ENCODE peak calls at places on chromosomes 2 and 18, in six cellular contexts. X is fibroblast of mammary gland, E is GM06990, C is BJ, U is mammary epithelial cell, D is breast epithelium. N is an unnamed sample.

GRCh38 chr2:217858519-217859466 is 144.0 kb downstream of the TNS1 start:
- DNase-seq in E (no peak), D (no peak), C (peak; percentile 85), X (peak; percentile 95), U (no peak), N (peak; percentile 96)

GRCh38 chr2:141313972-141314371 is 816.8 kb downstream of the LRP1B start:
- DNase-seq in X (no peak), C (no peak), D (no peak), U (no peak), E (no peak), N (no peak)

GRCh38 chr18:63284861-63285260 is 34.7 kb downstream of the BCL2 start:
- DNase-seq in D (no peak), X (no peak), U (no peak), E (no peak), C (no peak), N (no peak)

GRCh38 chr2:174924061-174924693 is 81.0 kb downstream of the CHN1 start:
- DNase-seq in D (no peak), C (no peak), X (no peak), U (no peak), E (no peak), N (no peak)

GRCh38 chr2:76050196-76050595 is 339.5 kb upstream of the GCFC2 start:
- DNase-seq in E (no peak), D (no peak), X (no peak), U (no peak), C (no peak), N (no peak)

GRCh38 chr2:20400787-20401494 is 45.9 kb upstream of the RHOB start:
- DNase-seq in C (no peak), X (peak; percentile 52), U (peak; percentile 24), D (no peak), E (no peak), N (peak; percentile 31)

GRCh38 chr18:3368193-3368592 is 81.8 kb upstream of the TGIF1 start:
- DNase-seq in C (peak; percentile 69), D (no peak), U (peak; percentile 86), X (peak; percentile 83), E (no peak), N (peak; percentile 89)

GRCh38 chr2:121596221-121597080 is 52.8 kb downstream of the CLASP1 start:
- DNase-seq in C (peak; percentile 19), U (peak; percentile 36), X (peak; percentile 60), E (peak; percentile 56), D (no peak), N (peak; percentile 66)

GRCh38 chr2:110768591-110768990 is 36.2 kb downstream of the ACOXL start:
- DNase-seq in E (no peak), U (no peak), C (no peak), D (no peak), X (no peak), N (no peak)

GRCh38 chr2:140892429-140892828 is 1238.4 kb downstream of the LRP1B start:
- DNase-seq in X (peak; percentile 20), D (no peak), U (peak; percentile 3), E (no peak), C (no peak), N (peak; percentile 10)

GRCh38 chr18:80034852-80035406 is 695 bp downstream of the RBFA start:
- DNase-seq in E (no peak), X (peak; percentile 9), C (no peak), U (peak; percentile 6), D (no peak), N (peak; percentile 3)

GRCh38 chr18:74631242-74632087 is 33.8 kb downstream of the ZNF407 start:
- DNase-seq in X (peak; percentile 56), U (no peak), D (no peak), E (no peak), C (peak; percentile 75), N (peak; percentile 84)

GRCh38 chr2:206443735-206444527 is 599 bp downstream of the ADAM23 start:
- DNase-seq in C (no peak), D (no peak), X (peak; percentile 15), U (peak; percentile 35), E (peak; percentile 66), N (peak; percentile 32)

GRCh38 chr2:240586919-240587800 is 626 bp downstream of the CAPN10 start:
- DNase-seq in U (peak; percentile 38), D (no peak), X (peak; percentile 14), C (no peak), E (no peak), N (no peak)

GRCh38 chr2:240589381-240589780 is 2.8 kb downstream of the CAPN10 start:
- DNase-seq in D (no peak), X (no peak), U (no peak), E (peak; percentile 1), C (no peak), N (no peak)

GRCh38 chr2:240586198-240586918 is at the start of gene CAPN10:
- DNase-seq in D (peak; percentile 97), C (peak; percentile 58), X (peak; percentile 91), U (peak; percentile 95), E (peak; percentile 97), N (peak; percentile 94)

GRCh38 chr2:240588669-240589068 is 2.1 kb downstream of the CAPN10 start:
- DNase-seq in U (no peak), E (no peak), D (no peak), X (no peak), C (no peak), N (no peak)

DNA sequence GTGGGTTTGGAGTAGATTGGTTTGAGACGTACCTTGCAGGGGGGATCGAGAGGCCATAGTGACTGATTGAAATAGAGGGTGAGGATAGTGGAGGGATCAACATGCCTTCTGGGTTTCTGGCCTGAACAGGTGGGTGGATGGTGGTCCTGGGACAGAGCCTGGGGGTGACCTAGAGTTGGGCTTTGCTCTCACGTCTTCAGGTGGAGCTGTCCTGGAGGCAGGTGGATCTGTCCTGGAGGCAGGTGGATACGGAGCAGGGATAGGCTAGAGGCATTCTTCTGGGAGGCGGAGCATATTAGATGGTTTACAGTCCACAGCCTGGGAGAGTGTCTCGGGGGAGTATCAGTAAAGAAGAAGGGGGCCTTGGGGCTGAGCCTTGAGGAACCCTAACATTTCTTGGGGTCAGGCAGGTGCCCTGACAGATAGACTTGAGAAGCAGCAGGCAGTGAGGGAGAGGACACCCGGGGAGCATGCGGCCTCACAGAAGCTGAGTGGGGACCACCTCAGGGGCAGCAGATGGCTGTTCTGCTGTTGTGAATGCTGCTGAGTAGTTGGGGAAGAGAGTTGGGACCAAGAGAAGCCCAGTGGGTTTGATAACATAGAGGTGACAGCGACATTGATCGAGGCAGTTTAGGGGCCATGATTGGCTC is 1.6 kb downstream of the CAPN10 start:
- DNase-seq in C (no peak), X (no peak), D (no peak), E (no peak), U (no peak), N (no peak)
- H3K4me3 ChIP-seq in C (no peak overlapping the region), X (no peak overlapping the region), D (peak overlapping the region; percentile 97), E (peak overlapping the region; percentile 79), U (peak overlapping the region; percentile 67), N (peak overlapping the region; percentile 99)

GRCh38 chr18:55515946-55516710 is 71.9 kb downstream of the TCF4 start:
- DNase-seq in D (no peak), X (peak; percentile 69), E (no peak), U (no peak), C (no peak), N (peak; percentile 55)
- TF ChIP-seq CTCF in D (no peak), X (no peak), E (no peak), U (no peak), C (no peak), N (no peak)

GRCh38 chr18:41072946-41073345 is 882.1 kb upstream of the PIK3C3 start:
- DNase-seq in U (no peak), X (no peak), D (no peak), C (no peak), E (no peak), N (no peak)
- H3K4me3 ChIP-seq in U (no peak overlapping the region), X (no peak overlapping the region), D (no peak overlapping the region), C (no peak overlapping the region), E (no peak overlapping the region), N (no peak overlapping the region)

GRCh38 chr2:77391119-77391518 is 131.1 kb downstream of the LRRTM4 start:
- DNase-seq in C (no peak), U (no peak), E (no peak), X (no peak), D (no peak), N (no peak)
- TF ChIP-seq CTCF in C (no peak), U (no peak), E (no peak), X (no peak), D (no peak), N (no peak)

GRCh38 chr2:11775384-11775783 is 29.0 kb downstream of the LPIN1 start:
- DNase-seq in C (no peak), D (no peak), X (peak; percentile 49), E (peak; percentile 53), U (no peak), N (no peak)

GRCh38 chr2:11781624-11782023 is 35.2 kb downstream of the LPIN1 start:
- DNase-seq in E (no peak), C (no peak), D (no peak), U (no peak), X (no peak), N (no peak)

GRCh38 chr2:11777066-11777782 is 30.8 kb downstream of the LPIN1 start:
- DNase-seq in C (no peak), X (no peak), D (no peak), U (no peak), E (no peak), N (no peak)

GRCh38 chr2:11777886-11778415 is 31.5 kb downstream of the LPIN1 start:
- DNase-seq in X (no peak), E (no peak), C (no peak), U (no peak), D (no peak), N (no peak)

DNA sequence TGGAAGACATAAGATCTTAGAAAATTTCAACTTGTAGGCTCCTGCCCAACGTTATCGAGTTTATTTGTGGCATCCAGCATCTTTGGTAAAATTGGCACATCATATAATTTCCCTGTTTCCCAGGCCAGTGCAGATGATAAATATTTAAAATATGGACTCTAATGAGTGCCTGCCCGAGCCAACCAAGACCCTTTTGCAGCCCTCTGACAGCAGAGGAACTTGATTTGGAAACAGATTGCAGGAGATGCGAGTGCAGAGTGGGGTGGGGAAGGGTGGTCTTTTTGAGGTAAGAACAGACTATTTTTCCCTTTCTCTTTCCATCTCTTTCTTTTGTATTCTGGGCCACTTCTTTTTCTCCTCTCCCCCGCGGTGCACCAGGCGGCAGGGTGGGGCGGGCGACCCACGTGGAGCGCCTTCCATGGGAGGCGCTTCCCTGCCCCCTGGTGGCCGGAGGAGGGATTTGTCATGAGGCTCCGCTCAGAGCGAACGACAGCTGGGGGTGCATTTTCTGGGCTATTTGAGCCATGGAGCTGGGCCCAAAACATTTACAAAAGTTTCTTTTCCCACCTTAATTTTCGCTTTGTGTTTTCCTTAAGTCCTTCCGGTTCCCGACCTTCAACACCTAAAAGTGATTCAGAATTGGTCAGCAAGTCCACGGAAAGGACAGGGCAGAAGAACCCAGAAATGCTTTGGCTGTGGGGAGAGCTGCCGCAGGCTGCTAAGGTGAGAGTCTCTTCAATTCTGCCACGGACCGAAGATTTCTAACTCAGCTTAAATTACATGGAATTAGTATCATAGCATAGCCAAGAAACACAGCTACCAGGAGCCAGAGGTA is 32.7 kb downstream of the LPIN1 start:
- DNase-seq in X (peak; percentile 63), E (peak; percentile 69), U (peak; percentile 31), C (no peak), D (peak; percentile 56), N (peak; percentile 70)
- H3K4me3 ChIP-seq in X (no peak overlapping the region), E (no peak overlapping the region), U (no peak overlapping the region), C (no peak overlapping the region), D (no peak overlapping the region), N (no peak overlapping the region)

DNA sequence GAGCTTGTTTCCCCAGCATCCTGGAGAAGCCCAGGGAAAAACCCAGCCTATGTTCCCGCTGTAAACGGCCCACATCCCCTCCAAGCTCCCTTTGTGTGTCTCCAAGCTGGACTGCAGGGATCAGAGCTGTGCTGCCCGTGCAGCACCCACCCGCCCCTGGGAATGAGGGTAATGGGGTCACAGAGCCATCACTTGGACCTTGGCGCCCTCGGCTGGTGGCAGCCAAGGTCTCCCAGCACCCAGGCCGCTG is 670 bp upstream of the INPP5D start:
- DNase-seq in C (no peak), D (no peak), U (no peak), X (no peak), E (no peak), N (no peak)
- TF ChIP-seq CTCF in C (no peak), D (no peak), U (no peak), X (no peak), E (peak; percentile 53), N (no peak)

N was measured in fibroblast of pulmonary artery.